ENCODE peak calls at places on chromosomes 5 and 9, in seven cellular contexts. E is HS-5, F is left ventricle myocardium inferior, B is transverse colon, M is fibroblast of pulmonary artery, Z is GDM1, T is HCEC 1CT. S is an unnamed sample.

GRCh38 chr9:124674651-124675050 is 96.5 kb downstream of the NR6A1 start:
- DNase-seq in E (no peak), F (no peak), B (no peak), M (no peak), Z (no peak), T (no peak), S (no peak)

GRCh38 chr5:78537821-78538220 is 110.8 kb downstream of the LHFPL2 start:
- DNase-seq in E (no peak), F (no peak), B (no peak), M (peak; percentile 78), Z (no peak), T (peak; percentile 64), S (no peak)

GRCh38 chr9:134230092-134230941 is 66.0 kb upstream of the RNU6ATAC start:
- DNase-seq in E (no peak), F (no peak), B (no peak), M (no peak), Z (no peak), T (no peak), S (no peak)

GRCh38 chr9:25678147-25678666 is at the start of gene TUSC1:
- DNase-seq in E (peak; percentile 75), F (peak; percentile 88), B (peak; percentile 84), M (peak; percentile 81), Z (no peak), T (no peak), S (no peak)

GRCh38 chr5:41770799-41771198 is 99.4 kb downstream of the OXCT1 start:
- DNase-seq in E (no peak), F (no peak), B (no peak), M (no peak), Z (no peak), T (no peak), S (no peak)

GRCh38 chr9:38026021-38026809 is 42.8 kb downstream of the SHB start:
- DNase-seq in E (peak; percentile 94), F (no peak), B (no peak), M (peak; percentile 93), Z (no peak), T (peak; percentile 95), S (no peak)

GRCh38 chr5:6728011-6728794 is 15.0 kb downstream of the TENT4A start:
- DNase-seq in E (no peak), F (no peak), B (no peak), M (no peak), Z (no peak), T (no peak), S (no peak)

GRCh38 chr5:139896718-139897117 is 101.1 kb downstream of the PSD2 start:
- DNase-seq in E (no peak), F (no peak), B (no peak), M (no peak), Z (no peak), T (no peak), S (no peak)

GRCh38 chr5:1796371-1797108 is 3.1 kb downstream of the MRPL36 start:
- DNase-seq in E (no peak), F (no peak), B (no peak), M (no peak), Z (no peak), T (no peak), S (no peak)

GRCh38 chr5:16902846-16903245 is 33.2 kb downstream of the MYO10 start:
- DNase-seq in E (no peak), F (no peak), B (no peak), M (no peak), Z (no peak), T (peak; percentile 97), S (no peak)

GRCh38 chr5:135203593-135204036 is 169.6 kb upstream of the PITX1 start:
- DNase-seq in E (no peak), F (no peak), B (no peak), M (no peak), Z (no peak), T (peak; percentile 61), S (no peak)